ENCODE peak calls at places on chromosome 3, in five cellular contexts. One of them, this sample, is unnamed.

GRCh38 chr3:40924559-40925058 is 274.7 kb upstream of the CTNNB1 start:
- DNase-seq in H1: no peak
- DNase-seq in GM12878: no peak
- DNase-seq in K562: no peak
- DNase-seq in HepG2: peak
- DNase-seq in this sample: no peak

GRCh38 chr3:98240133-98240532 is 23.9 kb upstream of the OR5H6 start:
- DNase-seq in H1: no peak
- DNase-seq in GM12878: no peak
- DNase-seq in K562: no peak
- DNase-seq in HepG2: no peak
- DNase-seq in this sample: no peak

GRCh38 chr3:28388978-28389377 is 40.4 kb upstream of the AZI2 start:
- DNase-seq in H1: no peak
- DNase-seq in GM12878: no peak
- DNase-seq in K562: peak
- DNase-seq in HepG2: no peak
- DNase-seq in this sample: no peak

GRCh38 chr3:123383101-123384053 is 65.5 kb downstream of the ADCY5 start:
- DNase-seq in H1: peak
- DNase-seq in GM12878: no peak
- DNase-seq in K562: no peak
- DNase-seq in HepG2: no peak
- DNase-seq in this sample: no peak

GRCh38 chr3:46221368-46221767 is 13.3 kb upstream of the CCR1 start:
- DNase-seq in H1: no peak
- DNase-seq in GM12878: no peak
- DNase-seq in K562: no peak
- DNase-seq in HepG2: no peak
- DNase-seq in this sample: no peak

GRCh38 chr3:54830658-54831057 is 97.2 kb downstream of the LRTM1 start:
- DNase-seq in H1: peak
- DNase-seq in GM12878: no peak
- DNase-seq in K562: peak
- DNase-seq in HepG2: peak
- DNase-seq in this sample: peak

GRCh38 chr3:17118771-17119170 is 234.0 kb downstream of the PLCL2 start:
- DNase-seq in H1: peak
- DNase-seq in GM12878: no peak
- DNase-seq in K562: no peak
- DNase-seq in HepG2: no peak
- DNase-seq in this sample: no peak

GRCh38 chr3:171088984-171089754 is 62.6 kb upstream of the SLC2A2 start:
- DNase-seq in H1: no peak
- DNase-seq in GM12878: no peak
- DNase-seq in K562: no peak
- DNase-seq in HepG2: peak
- DNase-seq in this sample: peak

GRCh38 chr3:153350420-153350819 is 188.4 kb downstream of the RAP2B start:
- DNase-seq in H1: no peak
- DNase-seq in GM12878: no peak
- DNase-seq in K562: no peak
- DNase-seq in HepG2: peak
- DNase-seq in this sample: no peak

GRCh38 chr3:134456121-134456520 is 29.7 kb downstream of the ANAPC13 start:
- DNase-seq in H1: no peak
- DNase-seq in GM12878: no peak
- DNase-seq in K562: no peak
- DNase-seq in HepG2: no peak
- DNase-seq in this sample: no peak

GRCh38 chr3:10782011-10782410 is 34.0 kb upstream of the SLC6A11 start:
- DNase-seq in H1: no peak
- DNase-seq in GM12878: no peak
- DNase-seq in K562: no peak
- DNase-seq in HepG2: no peak
- DNase-seq in this sample: no peak

GRCh38 chr3:186268616-186269448 is 93.2 kb downstream of the DGKG start:
- DNase-seq in H1: peak
- DNase-seq in GM12878: no peak
- DNase-seq in K562: peak
- DNase-seq in HepG2: peak
- DNase-seq in this sample: peak

GRCh38 chr3:73513260-73513659 is 111.5 kb downstream of the PDZRN3 start:
- DNase-seq in H1: no peak
- DNase-seq in GM12878: no peak
- DNase-seq in K562: no peak
- DNase-seq in HepG2: peak
- DNase-seq in this sample: peak

GRCh38 chr3:191593486-191593885 is 132.5 kb downstream of the PYDC2 start:
- DNase-seq in H1: no peak
- DNase-seq in GM12878: no peak
- DNase-seq in K562: no peak
- DNase-seq in HepG2: no peak
- DNase-seq in this sample: no peak

GRCh38 chr3:83823095-83823494 is 1135.7 kb upstream of the CADM2 start:
- DNase-seq in H1: no peak
- DNase-seq in GM12878: no peak
- DNase-seq in K562: no peak
- DNase-seq in HepG2: no peak
- DNase-seq in this sample: no peak

GRCh38 chr3:14943042-14943441 is 4.3 kb upstream of the NR2C2 start:
- DNase-seq in H1: no peak
- DNase-seq in GM12878: no peak
- DNase-seq in K562: no peak
- DNase-seq in HepG2: peak
- DNase-seq in this sample: no peak

GRCh38 chr3:146781606-146782005 is 176.5 kb upstream of the PLSCR5 start:
- DNase-seq in H1: no peak
- DNase-seq in GM12878: no peak
- DNase-seq in K562: no peak
- DNase-seq in HepG2: no peak
- DNase-seq in this sample: no peak

GRCh38 chr3:166304509-166305063 is 467.4 kb upstream of the BCHE start:
- DNase-seq in H1: no peak
- DNase-seq in GM12878: no peak
- DNase-seq in K562: no peak
- DNase-seq in HepG2: no peak
- DNase-seq in this sample: no peak

GRCh38 chr3:190739726-190740230 is 122.7 kb downstream of the GMNC start:
- DNase-seq in H1: no peak
- DNase-seq in GM12878: no peak
- DNase-seq in K562: no peak
- DNase-seq in HepG2: no peak
- DNase-seq in this sample: no peak

GRCh38 chr3:15324335-15324734 is 8.1 kb downstream of the SH3BP5 start:
- DNase-seq in H1: no peak
- DNase-seq in GM12878: no peak
- DNase-seq in K562: no peak
- DNase-seq in HepG2: no peak
- DNase-seq in this sample: no peak

GRCh38 chr3:13346481-13347389 is 73.4 kb downstream of the NUP210 start:
- DNase-seq in H1: peak
- DNase-seq in GM12878: no peak
- DNase-seq in K562: no peak
- DNase-seq in HepG2: no peak
- DNase-seq in this sample: no peak

GRCh38 chr3:49906004-49906860 is 2.6 kb upstream of the MST1R start:
- DNase-seq in H1: peak
- DNase-seq in GM12878: no peak
- DNase-seq in K562: peak
- DNase-seq in HepG2: peak
- DNase-seq in this sample: peak

GRCh38 chr3:128727485-128727884 is 1.5 kb downstream of the RAB7A start:
- DNase-seq in H1: no peak
- DNase-seq in GM12878: no peak
- DNase-seq in K562: no peak
- DNase-seq in HepG2: no peak
- DNase-seq in this sample: no peak

GRCh38 chr3:22297436-22297835 is 546.4 kb upstream of the ZNF385D start:
- DNase-seq in H1: no peak
- DNase-seq in GM12878: no peak
- DNase-seq in K562: no peak
- DNase-seq in HepG2: no peak
- DNase-seq in this sample: no peak

GRCh38 chr3:38566215-38566528 is 70.0 kb downstream of the EXOG start:
- DNase-seq in H1: no peak
- DNase-seq in GM12878: no peak
- DNase-seq in K562: no peak
- DNase-seq in HepG2: no peak
- DNase-seq in this sample: no peak

GRCh38 chr3:53261712-53262111 is 5.9 kb upstream of the TKT start:
- DNase-seq in H1: no peak
- DNase-seq in GM12878: no peak
- DNase-seq in K562: no peak
- DNase-seq in HepG2: no peak
- DNase-seq in this sample: no peak

GRCh38 chr3:39098473-39099000 is 8.9 kb downstream of the GORASP1 start:
- DNase-seq in H1: peak
- DNase-seq in GM12878: no peak
- DNase-seq in K562: no peak
- DNase-seq in HepG2: no peak
- DNase-seq in this sample: no peak

GRCh38 chr3:77939726-77940125 is 899.8 kb downstream of the ROBO2 start:
- DNase-seq in H1: no peak
- DNase-seq in GM12878: no peak
- DNase-seq in K562: no peak
- DNase-seq in HepG2: no peak
- DNase-seq in this sample: no peak

GRCh38 chr3:57544181-57545125 is at the start of gene DNAH12:
- DNase-seq in H1: peak
- DNase-seq in GM12878: no peak
- DNase-seq in K562: peak
- DNase-seq in HepG2: peak
- DNase-seq in this sample: no peak

GRCh38 chr3:192794216-192794615 is 66.9 kb upstream of the FGF12 start:
- DNase-seq in H1: no peak
- DNase-seq in GM12878: no peak
- DNase-seq in K562: no peak
- DNase-seq in HepG2: no peak
- DNase-seq in this sample: no peak

GRCh38 chr3:156483961-156484787 is 70.7 kb downstream of the SSR3 start:
- DNase-seq in H1: no peak
- DNase-seq in GM12878: peak
- DNase-seq in K562: no peak
- DNase-seq in HepG2: no peak
- DNase-seq in this sample: no peak

GRCh38 chr3:150766742-150767141 is 3.8 kb upstream of the SIAH2 start:
- DNase-seq in H1: no peak
- DNase-seq in GM12878: no peak
- DNase-seq in K562: no peak
- DNase-seq in HepG2: no peak
- DNase-seq in this sample: no peak

GRCh38 chr3:118882353-118882947 is 152.2 kb downstream of the IGSF11 start:
- DNase-seq in H1: peak
- DNase-seq in GM12878: no peak
- DNase-seq in K562: peak
- DNase-seq in HepG2: peak
- DNase-seq in this sample: peak

GRCh38 chr3:194139085-194139976 is 3.4 kb downstream of the HES1 start:
- DNase-seq in H1: peak
- DNase-seq in GM12878: no peak
- DNase-seq in K562: peak
- DNase-seq in HepG2: peak
- DNase-seq in this sample: peak
- TF ChIP-seq HDAC2 in H1: no peak
- TF ChIP-seq HDAC2 in GM12878: no peak
- TF ChIP-seq HDAC2 in K562: peak
- TF ChIP-seq HDAC2 in HepG2: no peak
- TF ChIP-seq HDAC2 in this sample: no peak

DNA sequence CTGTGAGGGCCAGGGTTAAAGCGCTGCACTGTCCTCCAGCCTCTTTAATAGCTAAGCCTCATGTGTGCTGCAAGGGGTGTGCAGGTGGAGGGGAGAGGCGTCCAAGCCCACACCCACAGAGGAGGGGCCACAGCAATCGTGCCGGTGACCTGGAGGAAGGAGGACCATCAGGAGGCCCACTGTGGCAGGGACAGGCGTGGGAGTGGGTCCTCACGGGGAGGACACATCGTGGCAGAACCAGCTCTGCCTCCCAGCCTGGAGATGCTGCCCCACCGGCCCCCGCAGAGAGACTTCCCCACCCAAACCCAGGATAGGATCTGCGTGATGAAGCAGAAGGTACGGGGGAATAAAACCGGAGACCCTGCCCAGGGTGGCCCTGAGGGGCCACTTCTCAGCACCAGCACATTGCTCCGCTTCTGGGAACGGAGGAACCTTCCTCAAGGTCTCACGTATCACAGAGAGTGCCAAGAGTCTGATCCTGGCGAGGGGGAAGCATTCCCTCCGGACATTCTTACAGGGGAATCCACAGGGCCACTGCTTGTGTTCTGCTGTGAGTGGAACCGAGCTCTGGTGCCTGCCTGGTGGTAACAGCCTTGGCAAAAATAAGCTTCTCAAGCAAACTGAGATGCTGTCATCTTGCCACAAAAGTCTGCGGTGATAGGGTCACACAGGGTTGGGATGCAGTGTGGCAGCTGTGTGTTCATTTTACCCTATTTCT is 199.8 kb downstream of the XXYLT1 start:
- DNase-seq in H1: no peak
- DNase-seq in GM12878: no peak
- DNase-seq in K562: no peak
- DNase-seq in HepG2: no peak
- DNase-seq in this sample: no peak
- TF ChIP-seq HDAC2 in H1: no peak
- TF ChIP-seq HDAC2 in GM12878: no peak
- TF ChIP-seq HDAC2 in K562: no peak
- TF ChIP-seq HDAC2 in HepG2: no peak
- TF ChIP-seq HDAC2 in this sample: no peak

GRCh38 chr3:64019879-64020278 is 3.4 kb downstream of the PSMD6 start:
- DNase-seq in H1: no peak
- DNase-seq in GM12878: no peak
- DNase-seq in K562: no peak
- DNase-seq in HepG2: no peak
- DNase-seq in this sample: no peak

GRCh38 chr3:64023187-64023860 is at the start of gene PSMD6:
- DNase-seq in H1: peak
- DNase-seq in GM12878: peak
- DNase-seq in K562: peak
- DNase-seq in HepG2: peak
- DNase-seq in this sample: peak

GRCh38 chr3:64019271-64019670 is 4.0 kb downstream of the PSMD6 start:
- DNase-seq in H1: no peak
- DNase-seq in GM12878: no peak
- DNase-seq in K562: no peak
- DNase-seq in HepG2: no peak
- DNase-seq in this sample: no peak

GRCh38 chr3:64023861-64024223 is 548 bp upstream of the PSMD6 start:
- DNase-seq in H1: no peak
- DNase-seq in GM12878: no peak
- DNase-seq in K562: no peak
- DNase-seq in HepG2: peak
- DNase-seq in this sample: peak

GRCh38 chr3:64022451-64023186 is 675 bp downstream of the PSMD6 start:
- DNase-seq in H1: no peak
- DNase-seq in GM12878: no peak
- DNase-seq in K562: peak
- DNase-seq in HepG2: no peak
- DNase-seq in this sample: no peak
- TF ChIP-seq HDAC2 in H1: no peak
- TF ChIP-seq HDAC2 in GM12878: no peak
- TF ChIP-seq HDAC2 in K562: no peak
- TF ChIP-seq HDAC2 in HepG2: no peak
- TF ChIP-seq HDAC2 in this sample: no peak

GRCh38 chr3:20022954-20023644 is 11.0 kb upstream of the PP2D1 start:
- DNase-seq in H1: no peak
- DNase-seq in GM12878: no peak
- DNase-seq in K562: peak
- DNase-seq in HepG2: no peak
- DNase-seq in this sample: no peak
- TF ChIP-seq HDAC2 in H1: no peak
- TF ChIP-seq HDAC2 in GM12878: no peak
- TF ChIP-seq HDAC2 in K562: peak
- TF ChIP-seq HDAC2 in HepG2: no peak
- TF ChIP-seq HDAC2 in this sample: no peak